ENCODE peak calls at places on chromosomes 13 and 19, in four cellular contexts. O, H, Q and A are unnamed samples.

GRCh38 chr19:49224856-49225255 is 67.3 kb downstream of the TRPM4 start:
- DNase-seq in O (peak), H (peak), Q (peak), A (peak)

GRCh38 chr13:110907951-110908898 is 6.6 kb downstream of the ANKRD10 start:
- DNase-seq in Q (no peak), H (peak), O (peak), A (peak)

GRCh38 chr19:40933025-40933424 is 51.0 kb upstream of the CYP2A7 start:
- DNase-seq in O (no peak), Q (no peak), H (no peak), A (no peak)

GRCh38 chr13:79018166-79018565 is 359.2 kb upstream of the OBI1 start:
- DNase-seq in H (no peak), O (no peak), Q (no peak), A (no peak)

GRCh38 chr13:92315265-92315664 is 911.3 kb upstream of the GPC6 start:
- DNase-seq in Q (no peak), O (no peak), H (no peak), A (no peak)

GRCh38 chr13:77891486-77891885 is 27.1 kb downstream of the EDNRB start:
- DNase-seq in H (no peak), O (no peak), Q (no peak), A (no peak)

GRCh38 chr13:43388282-43389034 is 365.1 kb downstream of the DNAJC15 start:
- DNase-seq in O (no peak), H (peak), Q (no peak), A (peak)

GRCh38 chr13:112438515-112438914 is 62.4 kb downstream of the SPACA7 start:
- DNase-seq in O (no peak), Q (no peak), H (no peak), A (no peak)

GRCh38 chr13:39259371-39259770 is 221.1 kb downstream of the NHLRC3 start:
- DNase-seq in O (peak), H (no peak), Q (no peak), A (no peak)

GRCh38 chr13:110923086-110923485 is 8.2 kb upstream of the ANKRD10 start:
- DNase-seq in Q (no peak), O (no peak), H (no peak), A (no peak)

GRCh38 chr19:46841458-46842083 is 9.1 kb downstream of the AP2S1 start:
- DNase-seq in O (no peak), Q (no peak), H (no peak), A (no peak)

GRCh38 chr13:42215578-42216421 is 56.2 kb upstream of the AKAP11 start:
- DNase-seq in O (peak), Q (peak), H (peak), A (no peak)

GRCh38 chr13:101941095-101941777 is 460.6 kb downstream of the FGF14 start:
- DNase-seq in H (no peak), Q (no peak), O (no peak), A (no peak)

GRCh38 chr19:39631178-39631577 is 24.5 kb upstream of the LGALS16 start:
- DNase-seq in O (no peak), Q (no peak), H (no peak), A (no peak)

GRCh38 chr13:32031815-32032345 is 306 bp downstream of the FRY start:
- DNase-seq in H (no peak), O (no peak), Q (no peak), A (no peak)

GRCh38 chr13:24355103-24355502 is 45.7 kb downstream of the C1QTNF9 start:
- DNase-seq in Q (no peak), H (no peak), O (no peak), A (no peak)

GRCh38 chr13:22506286-22506685 is 674.5 kb upstream of the SGCG start:
- DNase-seq in H (peak), O (no peak), Q (no peak), A (no peak)

GRCh38 chr19:16850133-16850532 is 20.9 kb downstream of the SIN3B start:
- DNase-seq in H (no peak), Q (no peak), O (no peak), A (no peak)

GRCh38 chr19:14544977-14545715 is 15.8 kb downstream of the TECR start:
- DNase-seq in Q (no peak), H (no peak), O (no peak), A (peak)

GRCh38 chr19:30373593-30373992 is 1.4 kb downstream of the ZNF536 start:
- DNase-seq in H (no peak), O (no peak), Q (no peak), A (no peak)

GRCh38 chr13:21730186-21730880 is 59.5 kb downstream of the FGF9 start:
- DNase-seq in Q (no peak), O (no peak), H (no peak), A (no peak)

GRCh38 chr19:39517432-39517831 is 2.5 kb downstream of the SELENOV start:
- DNase-seq in O (no peak), Q (no peak), H (no peak), A (no peak)

GRCh38 chr19:35296644-35297514 is 4.9 kb downstream of the MAG start:
- DNase-seq in H (no peak), O (no peak), Q (no peak), A (no peak)

GRCh38 chr13:32731576-32731975 is 145.3 kb downstream of the PDS5B start:
- DNase-seq in H (no peak), O (peak), Q (no peak), A (no peak)

GRCh38 chr19:53598361-53598760 is 33.4 kb upstream of the DPRX start:
- DNase-seq in O (no peak), H (no peak), Q (no peak), A (no peak)

GRCh38 chr13:113837554-113838355 is 26.1 kb downstream of the GAS6 start:
- DNase-seq in H (peak), Q (no peak), O (no peak), A (peak)